ENCODE peak calls at places on chromosomes 3 and 15, in ten cellular contexts. O, H, Y, Q, R, S, F, T, J and E are unnamed samples.

GRCh38 chr3:53114011-53114400 is 16.2 kb downstream of the RFT1 start:
- DNase-seq in T (peak), J (peak), Y (peak), R (peak), O (peak), Q (peak), S (peak), F (peak), H (peak), E (peak)

GRCh38 chr15:90037961-90038633 is 37.0 kb downstream of the ZNF710 start:
- DNase-seq in S (no peak), Y (no peak), Q (no peak), R (peak), O (no peak), H (peak), T (no peak), F (peak), J (peak), E (peak)

GRCh38 chr3:22835041-22835440 is 368.1 kb upstream of the UBE2E2 start:
- DNase-seq in O (no peak), T (peak), Y (no peak), R (no peak), S (no peak), J (no peak), H (no peak), Q (peak), F (no peak), E (no peak)

GRCh38 chr3:118949113-118949760 is 85.4 kb downstream of the IGSF11 start:
- DNase-seq in Q (no peak), H (no peak), S (no peak), O (no peak), T (no peak), F (no peak), J (peak), Y (no peak), R (no peak), E (no peak)

GRCh38 chr3:185824051-185824466 is 783 bp downstream of the IGF2BP2 start:
- DNase-seq in Q (peak), Y (no peak), F (peak), R (peak), T (no peak), J (no peak), S (peak), H (peak), O (no peak), E (no peak)

GRCh38 chr3:4656059-4656458 is 162.9 kb downstream of the ITPR1 start:
- DNase-seq in H (peak), R (peak), J (no peak), T (peak), S (peak), Y (peak), O (peak), Q (peak), F (peak), E (peak)

GRCh38 chr3:160448845-160449659 is 534 bp downstream of the TRIM59 start:
- DNase-seq in F (no peak), T (peak), O (no peak), R (no peak), H (peak), S (no peak), Q (no peak), Y (no peak), J (no peak), E (no peak)

GRCh38 chr15:70535071-70535954 is 228.0 kb downstream of the UACA start:
- DNase-seq in F (no peak), H (peak), Q (no peak), O (no peak), J (peak), T (peak), S (no peak), Y (no peak), R (no peak), E (no peak)

GRCh38 chr3:64445318-64446300 is 220.3 kb upstream of the PRICKLE2 start:
- DNase-seq in O (no peak), H (peak), Q (peak), T (no peak), F (peak), R (no peak), Y (no peak), S (peak), J (no peak), E (no peak)

GRCh38 chr3:98545940-98546339 is 14.2 kb downstream of the GPR15 start:
- DNase-seq in T (no peak), H (no peak), R (no peak), Q (no peak), O (no peak), J (no peak), S (no peak), F (no peak), Y (no peak), E (no peak)

GRCh38 chr3:133490468-133491351 is 82.8 kb upstream of the CDV3 start:
- DNase-seq in Y (no peak), Q (no peak), H (peak), O (no peak), F (no peak), T (no peak), J (peak), R (no peak), S (no peak), E (no peak)

GRCh38 chr3:133573629-133574194 is at the start of gene CDV3:
- DNase-seq in Q (no peak), F (no peak), S (no peak), Y (no peak), R (no peak), J (no peak), O (no peak), T (no peak), H (peak), E (no peak)

GRCh38 chr3:21062724-21063436 is 688.1 kb downstream of the ZNF385D start:
- DNase-seq in Q (no peak), H (no peak), T (no peak), O (peak), R (no peak), S (no peak), J (no peak), Y (no peak), F (no peak), E (no peak)

GRCh38 chr15:66560856-66561525 is 4.8 kb downstream of the LCTL start:
- DNase-seq in R (no peak), H (no peak), Q (no peak), T (no peak), S (no peak), O (no peak), J (no peak), F (no peak), Y (no peak), E (no peak)

GRCh38 chr3:31461441-31461840 is 71.3 kb upstream of the STT3B start:
- DNase-seq in J (no peak), T (no peak), Y (no peak), S (no peak), R (no peak), H (no peak), F (no peak), O (no peak), Q (no peak), E (no peak)

GRCh38 chr15:69160976-69161877 is 792 bp downstream of the GLCE start:
- DNase-seq in J (peak), F (peak), Y (peak), R (no peak), Q (peak), T (peak), S (peak), O (no peak), H (peak), E (peak)

GRCh38 chr3:52402706-52403270 is 42.1 kb downstream of the SEMA3G start:
- DNase-seq in J (no peak), Q (no peak), S (no peak), T (no peak), H (no peak), O (no peak), Y (no peak), F (peak), R (no peak), E (no peak)

GRCh38 chr3:195546130-195546560 is 3.0 kb upstream of the PPP1R2 start:
- DNase-seq in R (peak), H (no peak), O (peak), S (peak), T (no peak), F (peak), J (no peak), Y (no peak), Q (peak), E (peak)

GRCh38 chr3:53229171-53229570 is 26.7 kb downstream of the TKT start:
- DNase-seq in H (no peak), S (no peak), O (no peak), R (no peak), Y (no peak), J (no peak), T (no peak), F (no peak), Q (no peak), E (no peak)

GRCh38 chr3:180102134-180102533 is 65.4 kb upstream of the PEX5L start:
- DNase-seq in F (no peak), J (no peak), H (no peak), T (no peak), O (no peak), S (no peak), R (no peak), Y (no peak), Q (no peak), E (no peak)

GRCh38 chr3:10766049-10766705 is 49.9 kb upstream of the SLC6A11 start:
- DNase-seq in F (no peak), R (no peak), J (no peak), O (no peak), Y (no peak), S (no peak), T (no peak), H (no peak), Q (no peak), E (no peak)

GRCh38 chr3:46378426-46378942 is 7.7 kb downstream of the CCR5 start:
- DNase-seq in O (peak), F (peak), S (peak), Y (peak), T (peak), Q (peak), R (peak), J (peak), H (peak), E (peak)

GRCh38 chr15:45732544-45733130 is 97.8 kb downstream of the SQOR start:
- DNase-seq in S (no peak), J (no peak), F (peak), R (no peak), H (no peak), Q (no peak), Y (peak), O (no peak), T (peak), E (no peak)

GRCh38 chr3:64888165-64888564 is 200.4 kb upstream of the ADAMTS9 start:
- DNase-seq in H (no peak), Y (no peak), R (no peak), J (no peak), T (no peak), O (no peak), S (no peak), Q (no peak), F (no peak), E (no peak)

GRCh38 chr3:45026038-45026437 is at the start of gene CLEC3B:
- DNase-seq in O (no peak), T (no peak), Q (no peak), Y (no peak), H (no peak), J (no peak), F (peak), S (peak), R (peak), E (peak)

GRCh38 chr3:153166206-153166605 is 4.2 kb downstream of the RAP2B start:
- DNase-seq in J (peak), O (no peak), Q (peak), S (no peak), R (peak), Y (no peak), H (no peak), F (peak), T (no peak), E (no peak)

GRCh38 chr15:66599536-66600239 is 33.9 kb upstream of the LCTL start:
- DNase-seq in Q (no peak), Y (no peak), R (no peak), H (no peak), F (no peak), O (no peak), J (no peak), T (no peak), S (no peak), E (no peak)

GRCh38 chr15:70437882-70438331 is 325.5 kb downstream of the UACA start:
- DNase-seq in S (no peak), H (no peak), F (no peak), R (no peak), T (no peak), O (no peak), Q (no peak), Y (no peak), J (no peak), E (no peak)